ENCODE peak calls at places on chromosomes 13 and 19, in seven cellular contexts. One of them, this sample, is unnamed.
A peak's percentile ranks its signal among the peaks of the same experiment; 100 is the strongest.

GRCh38 chr13:104553156-104553555 is 1486.9 kb upstream of the SLC10A2 start:
- DNase-seq in WTC11: no peak
- DNase-seq in PC-9: no peak
- DNase-seq in fibroblast of pulmonary artery: peak; percentile 66
- DNase-seq in GM23338: no peak
- DNase-seq in AG09309: no peak
- DNase-seq in AG10803: no peak
- DNase-seq in this sample: no peak

GRCh38 chr19:44585371-44586141 is 27.8 kb upstream of the IGSF23 start:
- DNase-seq in AG10803: peak; percentile 51
- DNase-seq in fibroblast of pulmonary artery: peak; percentile 61
- DNase-seq in PC-9: peak; percentile 21
- DNase-seq in AG09309: peak; percentile 34
- DNase-seq in WTC11: no peak
- DNase-seq in GM23338: no peak
- DNase-seq in this sample: no peak

GRCh38 chr19:32814046-32814445 is 55.5 kb downstream of the SLC7A9 start:
- DNase-seq in AG09309: no peak
- DNase-seq in AG10803: no peak
- DNase-seq in WTC11: peak; percentile 22
- DNase-seq in fibroblast of pulmonary artery: no peak
- DNase-seq in PC-9: no peak
- DNase-seq in GM23338: no peak
- DNase-seq in this sample: no peak

GRCh38 chr13:113731192-113732175 is 27.5 kb upstream of the TMEM255B start:
- DNase-seq in GM23338: no peak
- DNase-seq in PC-9: no peak
- DNase-seq in AG10803: no peak
- DNase-seq in WTC11: no peak
- DNase-seq in AG09309: no peak
- DNase-seq in fibroblast of pulmonary artery: no peak
- DNase-seq in this sample: no peak

GRCh38 chr13:80363890-80364503 is 23.1 kb upstream of the SPRY2 start:
- DNase-seq in AG10803: peak; percentile 27
- DNase-seq in PC-9: no peak
- DNase-seq in AG09309: no peak
- DNase-seq in GM23338: peak; percentile 67
- DNase-seq in WTC11: no peak
- DNase-seq in fibroblast of pulmonary artery: peak; percentile 64
- DNase-seq in this sample: no peak

GRCh38 chr13:37618554-37618953 is 20.0 kb upstream of the POSTN start:
- DNase-seq in AG10803: peak; percentile 89
- DNase-seq in GM23338: no peak
- DNase-seq in WTC11: no peak
- DNase-seq in AG09309: peak; percentile 67
- DNase-seq in PC-9: no peak
- DNase-seq in fibroblast of pulmonary artery: peak; percentile 84
- DNase-seq in this sample: no peak

GRCh38 chr19:11356074-11356397 is 804 bp downstream of the PLPPR2 start:
- DNase-seq in GM23338: no peak
- DNase-seq in fibroblast of pulmonary artery: no peak
- DNase-seq in AG09309: no peak
- DNase-seq in WTC11: no peak
- DNase-seq in AG10803: no peak
- DNase-seq in PC-9: no peak
- DNase-seq in this sample: no peak

GRCh38 chr19:401836-402535 is 7.0 kb downstream of the C2CD4C start:
- DNase-seq in AG09309: no peak
- DNase-seq in GM23338: no peak
- DNase-seq in fibroblast of pulmonary artery: no peak
- DNase-seq in PC-9: no peak
- DNase-seq in WTC11: no peak
- DNase-seq in AG10803: no peak
- DNase-seq in this sample: peak; percentile 8

GRCh38 chr19:9597027-9597426 is 12.7 kb upstream of the ZNF121 start:
- DNase-seq in WTC11: no peak
- DNase-seq in PC-9: peak; percentile 20
- DNase-seq in AG09309: peak; percentile 53
- DNase-seq in fibroblast of pulmonary artery: peak; percentile 77
- DNase-seq in GM23338: no peak
- DNase-seq in AG10803: peak; percentile 74
- DNase-seq in this sample: no peak

GRCh38 chr13:27522847-27523246 is 72.5 kb upstream of the MTIF3 start:
- DNase-seq in AG10803: no peak
- DNase-seq in AG09309: no peak
- DNase-seq in fibroblast of pulmonary artery: no peak
- DNase-seq in GM23338: no peak
- DNase-seq in WTC11: no peak
- DNase-seq in PC-9: no peak
- DNase-seq in this sample: no peak

GRCh38 chr13:113046066-113046882 is 59.3 kb upstream of the F7 start:
- DNase-seq in fibroblast of pulmonary artery: no peak
- DNase-seq in AG09309: no peak
- DNase-seq in GM23338: no peak
- DNase-seq in AG10803: no peak
- DNase-seq in PC-9: no peak
- DNase-seq in WTC11: no peak
- DNase-seq in this sample: no peak

GRCh38 chr19:37127999-37128820 is 44.3 kb downstream of the ZNF585A start:
- DNase-seq in PC-9: no peak
- DNase-seq in fibroblast of pulmonary artery: no peak
- DNase-seq in AG10803: no peak
- DNase-seq in AG09309: no peak
- DNase-seq in GM23338: peak; percentile 25
- DNase-seq in WTC11: no peak
- DNase-seq in this sample: no peak

GRCh38 chr19:51550848-51551672 is 19.6 kb upstream of the SIGLEC6 start:
- DNase-seq in AG10803: no peak
- DNase-seq in WTC11: no peak
- DNase-seq in AG09309: no peak
- DNase-seq in PC-9: no peak
- DNase-seq in fibroblast of pulmonary artery: no peak
- DNase-seq in GM23338: no peak
- DNase-seq in this sample: no peak

GRCh38 chr13:103006706-103007426 is 59.4 kb downstream of the SLC10A2 start:
- DNase-seq in GM23338: no peak
- DNase-seq in fibroblast of pulmonary artery: no peak
- DNase-seq in WTC11: no peak
- DNase-seq in PC-9: no peak
- DNase-seq in AG10803: no peak
- DNase-seq in AG09309: no peak
- DNase-seq in this sample: no peak

GRCh38 chr13:114024603-114025431 is 50.9 kb upstream of the C13orf46 start:
- DNase-seq in fibroblast of pulmonary artery: no peak
- DNase-seq in WTC11: no peak
- DNase-seq in AG09309: no peak
- DNase-seq in AG10803: no peak
- DNase-seq in PC-9: no peak
- DNase-seq in GM23338: no peak
- DNase-seq in this sample: peak; percentile 83

GRCh38 chr13:29362849-29363604 is 232.5 kb downstream of the SLC7A1 start:
- DNase-seq in AG10803: peak; percentile 41
- DNase-seq in GM23338: peak; percentile 89
- DNase-seq in PC-9: peak; percentile 6
- DNase-seq in AG09309: no peak
- DNase-seq in WTC11: peak; percentile 64
- DNase-seq in fibroblast of pulmonary artery: peak; percentile 53
- DNase-seq in this sample: no peak

GRCh38 chr19:39676004-39676403 is 20.3 kb downstream of the LGALS16 start:
- DNase-seq in AG09309: no peak
- DNase-seq in GM23338: no peak
- DNase-seq in WTC11: no peak
- DNase-seq in PC-9: no peak
- DNase-seq in fibroblast of pulmonary artery: no peak
- DNase-seq in AG10803: no peak
- DNase-seq in this sample: no peak

GRCh38 chr19:1287622-1288527 is 2.2 kb downstream of the EFNA2 start:
- DNase-seq in fibroblast of pulmonary artery: no peak
- DNase-seq in GM23338: no peak
- DNase-seq in AG09309: no peak
- DNase-seq in WTC11: no peak
- DNase-seq in AG10803: no peak
- DNase-seq in PC-9: no peak
- DNase-seq in this sample: peak; percentile 77

GRCh38 chr13:33806470-33807248 is 11.3 kb upstream of the RFC3 start:
- DNase-seq in AG10803: no peak
- DNase-seq in fibroblast of pulmonary artery: no peak
- DNase-seq in WTC11: no peak
- DNase-seq in AG09309: no peak
- DNase-seq in PC-9: no peak
- DNase-seq in GM23338: no peak
- DNase-seq in this sample: no peak

GRCh38 chr13:104782741-104783140 is 1716.5 kb upstream of the SLC10A2 start:
- DNase-seq in fibroblast of pulmonary artery: no peak
- DNase-seq in WTC11: no peak
- DNase-seq in GM23338: no peak
- DNase-seq in AG10803: no peak
- DNase-seq in AG09309: no peak
- DNase-seq in PC-9: no peak
- DNase-seq in this sample: no peak

GRCh38 chr13:47326061-47326460 is 429.2 kb upstream of the HTR2A start:
- DNase-seq in fibroblast of pulmonary artery: peak; percentile 42
- DNase-seq in AG10803: peak; percentile 74
- DNase-seq in AG09309: peak; percentile 11
- DNase-seq in PC-9: no peak
- DNase-seq in GM23338: no peak
- DNase-seq in WTC11: no peak
- DNase-seq in this sample: no peak

GRCh38 chr13:26459276-26460131 is 98.0 kb upstream of the WASF3 start:
- DNase-seq in fibroblast of pulmonary artery: no peak
- DNase-seq in AG10803: no peak
- DNase-seq in AG09309: no peak
- DNase-seq in PC-9: peak; percentile 15
- DNase-seq in WTC11: no peak
- DNase-seq in GM23338: no peak
- DNase-seq in this sample: no peak

GRCh38 chr13:109381546-109382180 is 404.7 kb downstream of the IRS2 start:
- DNase-seq in AG09309: peak; percentile 67
- DNase-seq in AG10803: peak; percentile 97
- DNase-seq in PC-9: no peak
- DNase-seq in WTC11: no peak
- DNase-seq in fibroblast of pulmonary artery: peak; percentile 72
- DNase-seq in GM23338: no peak
- DNase-seq in this sample: no peak

GRCh38 chr19:17232258-17232657 is 6.2 kb downstream of the OCEL1 start:
- DNase-seq in fibroblast of pulmonary artery: no peak
- DNase-seq in PC-9: no peak
- DNase-seq in GM23338: no peak
- DNase-seq in AG10803: no peak
- DNase-seq in WTC11: no peak
- DNase-seq in AG09309: no peak
- DNase-seq in this sample: no peak

GRCh38 chr19:17227798-17228367 is 1.9 kb downstream of the OCEL1 start:
- DNase-seq in PC-9: no peak
- DNase-seq in fibroblast of pulmonary artery: no peak
- DNase-seq in AG09309: no peak
- DNase-seq in WTC11: no peak
- DNase-seq in AG10803: no peak
- DNase-seq in GM23338: peak; percentile 30
- DNase-seq in this sample: no peak

GRCh38 chr19:17226002-17226933 is at the start of gene OCEL1:
- DNase-seq in GM23338: peak; percentile 99
- DNase-seq in AG09309: peak; percentile 85
- DNase-seq in fibroblast of pulmonary artery: peak; percentile 98
- DNase-seq in AG10803: peak; percentile 97
- DNase-seq in WTC11: peak; percentile 98
- DNase-seq in PC-9: peak; percentile 96
- DNase-seq in this sample: peak; percentile 99

GRCh38 chr19:17225051-17225450 is 975 bp upstream of the OCEL1 start:
- DNase-seq in PC-9: no peak
- DNase-seq in GM23338: no peak
- DNase-seq in WTC11: no peak
- DNase-seq in AG09309: no peak
- DNase-seq in AG10803: no peak
- DNase-seq in fibroblast of pulmonary artery: no peak
- DNase-seq in this sample: no peak

GRCh38 chr19:17229890-17230289 is 3.9 kb downstream of the OCEL1 start:
- DNase-seq in AG10803: no peak
- DNase-seq in AG09309: no peak
- DNase-seq in fibroblast of pulmonary artery: no peak
- DNase-seq in GM23338: no peak
- DNase-seq in WTC11: no peak
- DNase-seq in PC-9: no peak
- DNase-seq in this sample: no peak
- TF ChIP-seq CTCF in AG10803: no peak
- TF ChIP-seq CTCF in AG09309: no peak
- TF ChIP-seq CTCF in fibroblast of pulmonary artery: no peak
- TF ChIP-seq CTCF in GM23338: no peak
- TF ChIP-seq CTCF in WTC11: no peak
- TF ChIP-seq CTCF in PC-9: no peak
- TF ChIP-seq CTCF in this sample: no peak

DNA sequence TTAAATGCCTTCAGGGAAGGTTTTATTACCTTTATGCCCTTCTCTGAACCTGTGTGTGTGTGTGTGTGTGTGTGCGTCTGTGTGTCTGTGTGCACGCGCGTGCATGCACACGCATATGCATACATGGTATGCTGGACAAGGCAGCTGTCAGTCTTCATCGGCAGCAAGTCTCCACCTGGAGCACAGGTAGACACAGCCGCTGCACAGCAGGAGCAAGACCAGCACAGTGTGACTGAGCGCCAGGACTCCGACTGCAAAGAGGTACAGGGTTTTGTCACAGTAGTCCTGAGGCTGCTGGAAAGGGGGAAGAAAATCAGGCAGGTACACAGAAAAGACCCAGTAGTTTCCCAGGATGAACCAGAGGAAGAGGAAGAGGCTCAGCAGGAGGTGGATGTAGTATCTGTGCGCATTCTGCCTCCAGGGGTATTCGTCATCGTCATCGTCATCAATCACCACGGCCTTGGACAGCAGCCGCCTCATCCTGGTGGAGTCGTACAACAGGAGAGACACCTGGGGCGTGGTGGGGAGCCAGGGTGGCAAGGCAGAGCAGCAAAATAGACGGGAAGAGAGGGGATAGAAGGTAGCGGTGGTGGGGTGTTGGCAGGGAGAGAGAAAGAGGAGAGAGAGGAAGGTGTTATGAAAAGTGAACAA is 12.8 kb upstream of the DHRS12 start:
- DNase-seq in AG09309: no peak
- DNase-seq in GM23338: no peak
- DNase-seq in fibroblast of pulmonary artery: no peak
- DNase-seq in AG10803: no peak
- DNase-seq in PC-9: no peak
- DNase-seq in WTC11: no peak
- DNase-seq in this sample: no peak
- TF ChIP-seq CTCF in AG09309: no peak
- TF ChIP-seq CTCF in GM23338: no peak
- TF ChIP-seq CTCF in fibroblast of pulmonary artery: no peak
- TF ChIP-seq CTCF in AG10803: no peak
- TF ChIP-seq CTCF in PC-9: no peak
- TF ChIP-seq CTCF in WTC11: no peak
- TF ChIP-seq CTCF in this sample: no peak

GRCh38 chr19:6048808-6049405 is 61.4 kb downstream of the RFX2 start:
- DNase-seq in AG09309: no peak
- DNase-seq in fibroblast of pulmonary artery: peak; percentile 80
- DNase-seq in AG10803: peak; percentile 68
- DNase-seq in WTC11: peak; percentile 78
- DNase-seq in PC-9: peak; percentile 64
- DNase-seq in GM23338: peak; percentile 91
- DNase-seq in this sample: no peak
- TF ChIP-seq CTCF in AG09309: peak; percentile 94
- TF ChIP-seq CTCF in fibroblast of pulmonary artery: peak; percentile 84
- TF ChIP-seq CTCF in AG10803: peak; percentile 88
- TF ChIP-seq CTCF in WTC11: peak; percentile 75
- TF ChIP-seq CTCF in PC-9: peak; percentile 78
- TF ChIP-seq CTCF in GM23338: peak; percentile 79
- TF ChIP-seq CTCF in this sample: peak; percentile 91

GRCh38 chr19:47848871-47849473 is 10.1 kb upstream of the TPRX2 start:
- DNase-seq in AG09309: no peak
- DNase-seq in GM23338: peak; percentile 93
- DNase-seq in PC-9: peak; percentile 23
- DNase-seq in WTC11: peak; percentile 85
- DNase-seq in AG10803: peak; percentile 4
- DNase-seq in fibroblast of pulmonary artery: peak; percentile 23
- DNase-seq in this sample: no peak
- TF ChIP-seq CTCF in AG09309: peak; percentile 26
- TF ChIP-seq CTCF in GM23338: peak; percentile 98
- TF ChIP-seq CTCF in PC-9: peak; percentile 73
- TF ChIP-seq CTCF in WTC11: peak; percentile 82
- TF ChIP-seq CTCF in AG10803: peak; percentile 37
- TF ChIP-seq CTCF in fibroblast of pulmonary artery: peak; percentile 44
- TF ChIP-seq CTCF in this sample: no peak